ENCODE peak calls at places on chromosomes 3 and 15, in six cellular contexts. E, Z, U, X, M and J are unnamed samples.

GRCh38 chr3:180457238-180457637 is 144.7 kb upstream of the TTC14 start:
- DNase-seq in E (no peak), Z (no peak), U (no peak), X (no peak), M (no peak), J (no peak)

GRCh38 chr3:99211309-99211708 is 309.8 kb upstream of the DCBLD2 start:
- DNase-seq in E (no peak), Z (no peak), U (peak; percentile 2), X (no peak), M (no peak), J (no peak)

GRCh38 chr15:68885070-68885469 is 45.3 kb upstream of the SPESP1 start:
- DNase-seq in E (peak; percentile 24), Z (no peak), U (no peak), X (no peak), M (no peak), J (no peak)

GRCh38 chr15:99537344-99537743 is 28.4 kb upstream of the MEF2A start:
- DNase-seq in E (no peak), Z (no peak), U (no peak), X (no peak), M (no peak), J (no peak)

GRCh38 chr15:71691700-71692417 is 118.5 kb upstream of the NR2E3 start:
- DNase-seq in E (no peak), Z (no peak), U (no peak), X (no peak), M (no peak), J (no peak)

GRCh38 chr15:82968066-82968465 is 15.5 kb upstream of the HOMER2 start:
- DNase-seq in E (no peak), Z (no peak), U (no peak), X (no peak), M (no peak), J (no peak)

GRCh38 chr3:171187706-171188290 is 161.3 kb upstream of the SLC2A2 start:
- DNase-seq in E (peak; percentile 33), Z (peak; percentile 28), U (no peak), X (peak; percentile 23), M (no peak), J (peak; percentile 22)

GRCh38 chr3:81214626-81215025 is 546.8 kb downstream of the GBE1 start:
- DNase-seq in E (peak; percentile 5), Z (no peak), U (no peak), X (no peak), M (no peak), J (no peak)

GRCh38 chr3:54171509-54171908 is 49.2 kb downstream of the CACNA2D3 start:
- DNase-seq in E (no peak), Z (no peak), U (no peak), X (no peak), M (no peak), J (no peak)

GRCh38 chr3:153734777-153735551 is 386.2 kb upstream of the ARHGEF26 start:
- DNase-seq in E (peak; percentile 48), Z (no peak), U (no peak), X (no peak), M (no peak), J (no peak)

GRCh38 chr15:71458089-71458660 is 342.9 kb downstream of the THSD4 start:
- DNase-seq in E (no peak), Z (no peak), U (no peak), X (no peak), M (no peak), J (no peak)

GRCh38 chr3:141793476-141794260 is 30.5 kb downstream of the GRK7 start:
- DNase-seq in E (no peak), Z (no peak), U (no peak), X (no peak), M (no peak), J (no peak)
- TF ChIP-seq CTCF in E (no peak), Z (no peak), U (peak; percentile 4), X (no peak), M (no peak), J (no peak)

DNA sequence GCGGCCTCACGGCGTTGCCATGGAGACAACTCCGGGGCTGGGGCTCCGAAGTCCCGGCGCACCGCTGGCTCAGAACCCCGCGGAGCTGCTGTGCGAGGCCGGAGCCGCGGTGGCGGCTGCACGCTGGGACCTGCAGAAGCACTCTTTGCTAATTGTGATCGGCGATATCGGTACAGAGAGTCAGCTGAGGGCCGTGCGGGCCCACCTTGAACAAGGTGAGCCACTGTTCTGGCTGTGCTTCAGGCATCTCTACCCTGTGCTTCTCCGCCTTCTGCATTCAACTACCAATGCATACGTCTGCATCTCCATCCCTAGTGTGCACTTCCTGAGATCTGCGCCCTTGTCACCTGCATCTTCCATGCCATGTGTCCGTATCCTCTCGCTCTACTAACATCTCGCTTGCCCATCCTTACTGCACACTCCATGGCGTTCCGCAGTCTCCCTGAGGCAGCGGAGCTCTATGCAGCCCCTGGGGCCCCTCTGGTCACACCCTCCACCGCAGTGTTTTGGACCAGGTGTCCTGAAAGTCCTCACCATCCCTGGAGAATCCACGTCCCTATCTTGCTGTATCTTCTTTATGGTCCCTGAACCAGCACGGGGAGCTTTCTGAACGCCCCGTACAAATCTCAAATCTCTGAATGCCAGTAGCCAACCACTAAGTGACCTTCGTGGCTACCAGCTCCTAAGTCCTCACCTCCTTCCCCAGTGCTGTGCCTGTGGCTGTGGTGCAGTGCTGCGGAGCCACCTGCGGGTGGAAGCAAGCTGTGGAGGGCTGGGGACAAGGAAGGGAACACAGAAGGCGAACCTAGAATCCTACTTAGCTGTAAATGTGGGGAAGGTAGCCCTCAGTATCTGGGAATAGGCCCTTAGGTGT is 6.2 kb upstream of the MAP1A start:
- DNase-seq in E (no peak), Z (peak; percentile 46), U (no peak), X (peak; percentile 30), M (no peak), J (peak; percentile 21)
- TF ChIP-seq CTCF in E (peak; percentile 13), Z (no peak), U (peak; percentile 23), X (no peak), M (no peak), J (peak; percentile 21)

GRCh38 chr3:32510075-32510724 is 7.5 kb upstream of the CMTM6 start:
- DNase-seq in E (peak; percentile 50), Z (peak; percentile 67), U (no peak), X (peak; percentile 78), M (no peak), J (peak; percentile 75)
- TF ChIP-seq CTCF in E (peak; percentile 66), Z (peak; percentile 53), U (peak; percentile 77), X (peak; percentile 92), M (peak; percentile 50), J (peak; percentile 57)

DNA sequence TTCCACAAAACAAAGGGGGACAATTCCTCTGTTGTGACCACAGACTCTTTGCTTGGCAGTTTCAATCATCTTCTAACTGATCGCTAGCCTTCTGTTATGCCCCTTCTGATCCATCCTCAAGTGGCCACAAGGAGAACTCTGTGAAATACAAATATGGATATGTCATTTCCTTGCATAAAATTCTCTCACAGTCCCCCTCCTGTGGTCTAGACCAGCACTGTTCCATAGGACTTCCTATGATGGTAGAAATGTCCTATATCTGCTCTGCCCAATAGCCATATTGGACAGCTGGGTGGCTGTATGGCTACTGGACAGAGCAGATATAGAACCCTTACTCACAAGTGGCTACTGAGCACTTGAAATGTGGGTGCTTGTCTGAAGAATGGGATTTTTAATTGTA is 25.9 kb upstream of the SNRK start:
- DNase-seq in E (no peak), Z (no peak), U (no peak), X (no peak), M (no peak), J (no peak)
- TF ChIP-seq CTCF in E (no peak), Z (no peak), U (no peak), X (no peak), M (no peak), J (no peak)

GRCh38 chr3:8486434-8486833 is 15.2 kb upstream of the LMCD1 start:
- DNase-seq in E (no peak), Z (no peak), U (no peak), X (no peak), M (no peak), J (no peak)
- TF ChIP-seq CTCF in E (no peak), Z (no peak), U (no peak), X (no peak), M (no peak), J (no peak)

GRCh38 chr15:51936119-51936478 is 35.5 kb downstream of the LEO1 start:
- DNase-seq in E (no peak), Z (no peak), U (no peak), X (no peak), M (no peak), J (no peak)
- TF ChIP-seq CTCF in E (no peak), Z (no peak), U (peak; percentile 16), X (no peak), M (no peak), J (no peak)